ENCODE peak calls at places on chromosomes 11 and 22, in seven cellular contexts. I, M, B, U, J, N and T are unnamed samples.

GRCh38 chr11:124278261-124278660 is 22.1 kb downstream of the OR8G5 start:
- DNase-seq in U (peak; percentile 4), N (peak; percentile 53), I (no peak), J (no peak), M (no peak), B (no peak), T (no peak)

GRCh38 chr11:63563201-63564055 is at the start of gene PLAAT2:
- DNase-seq in N (no peak), J (no peak), I (no peak), M (no peak), B (peak; percentile 81), U (no peak), T (no peak)

GRCh38 chr11:73359930-73360742 is 16.1 kb upstream of the RELT start:
- DNase-seq in B (no peak), I (no peak), M (no peak), U (peak; percentile 57), J (peak; percentile 43), N (peak; percentile 55), T (peak; percentile 60)

GRCh38 chr11:119795231-119795630 is 66.2 kb upstream of the NECTIN1 start:
- DNase-seq in I (no peak), N (peak; percentile 77), J (peak; percentile 69), U (peak; percentile 68), M (peak; percentile 68), B (no peak), T (no peak)

GRCh38 chr22:43867839-43868652 is 5.7 kb upstream of the SULT4A1 start:
- DNase-seq in N (peak; percentile 76), M (peak; percentile 72), U (peak; percentile 67), I (no peak), B (no peak), J (peak; percentile 91), T (no peak)

GRCh38 chr22:30830907-30831306 is 136.2 kb downstream of the OSBP2 start:
- DNase-seq in N (peak; percentile 99), B (no peak), M (no peak), U (peak; percentile 91), I (no peak), J (no peak), T (no peak)

GRCh38 chr11:120634706-120635105 is 123.2 kb downstream of the GRIK4 start:
- DNase-seq in B (no peak), I (no peak), U (no peak), M (no peak), J (no peak), N (no peak), T (no peak)

GRCh38 chr11:12693485-12694181 is 19.4 kb downstream of the TEAD1 start:
- DNase-seq in B (peak; percentile 48), M (no peak), N (peak; percentile 98), J (peak; percentile 73), I (no peak), U (peak; percentile 96), T (no peak)

GRCh38 chr11:14041040-14041439 is 78.5 kb downstream of the SPON1 start:
- DNase-seq in N (no peak), J (no peak), U (peak; percentile 9), I (no peak), B (no peak), M (no peak), T (no peak)

GRCh38 chr11:57001674-57002401 is 13.1 kb downstream of the OR5AK2 start:
- DNase-seq in M (no peak), I (no peak), U (peak; percentile 14), N (peak; percentile 6), J (no peak), B (no peak), T (no peak)
- TF ChIP-seq CTCF in M (peak; percentile 75), I (no peak), U (peak; percentile 41), N (peak; percentile 31), J (peak; percentile 19), B (peak; percentile 36), T (no peak)

GRCh38 chr22:39316440-39317083 is 2.9 kb downstream of the RPL3 start:
- DNase-seq in B (peak; percentile 87), N (peak; percentile 94), M (no peak), I (peak; percentile 72), J (peak; percentile 91), U (peak; percentile 95), T (peak; percentile 67)
- TF ChIP-seq CTCF in B (peak; percentile 85), N (peak; percentile 96), M (peak; percentile 94), I (peak; percentile 75), J (peak; percentile 79), U (peak; percentile 93), T (peak; percentile 75)

GRCh38 chr11:61969391-61969758 is 1.9 kb upstream of the FTH1 start:
- DNase-seq in I (no peak), U (no peak), B (no peak), N (peak; percentile 17), M (no peak), J (no peak), T (no peak)

GRCh38 chr11:61972112-61972795 is 4.8 kb upstream of the FTH1 start:
- DNase-seq in J (no peak), I (no peak), U (peak; percentile 97), B (no peak), M (no peak), N (no peak), T (no peak)

GRCh38 chr11:61969838-61970452 is 2.5 kb upstream of the FTH1 start:
- DNase-seq in N (peak; percentile 93), J (no peak), B (no peak), M (no peak), I (no peak), U (peak; percentile 89), T (no peak)

GRCh38 chr11:61972796-61973602 is 5.6 kb upstream of the FTH1 start:
- DNase-seq in M (no peak), I (no peak), N (peak; percentile 97), U (no peak), B (peak; percentile 66), J (peak; percentile 67), T (peak; percentile 54)

GRCh38 chr11:61971177-61972111 is 4.0 kb upstream of the FTH1 start:
- DNase-seq in U (peak; percentile 100), I (peak; percentile 51), J (peak; percentile 97), M (peak; percentile 97), N (peak; percentile 100), B (peak; percentile 93), T (peak; percentile 74)
- TF ChIP-seq CTCF in U (no peak), I (no peak), J (no peak), M (no peak), N (no peak), B (no peak), T (no peak)

GRCh38 chr22:20175597-20175900 is 24.7 kb upstream of the CCDC188 start:
- DNase-seq in B (no peak), U (no peak), M (no peak), I (no peak), J (no peak), N (no peak), T (no peak)

GRCh38 chr22:20173246-20173645 is 22.4 kb upstream of the CCDC188 start:
- DNase-seq in I (no peak), U (no peak), M (no peak), J (no peak), B (no peak), N (no peak), T (no peak)

GRCh38 chr22:20176421-20177060 is 25.7 kb upstream of the CCDC188 start:
- DNase-seq in N (no peak), B (no peak), J (no peak), I (no peak), M (no peak), U (no peak), T (no peak)

GRCh38 chr22:20173720-20174119 is 22.9 kb upstream of the CCDC188 start:
- DNase-seq in B (no peak), U (no peak), N (no peak), J (peak; percentile 34), M (no peak), I (no peak), T (no peak)

DNA sequence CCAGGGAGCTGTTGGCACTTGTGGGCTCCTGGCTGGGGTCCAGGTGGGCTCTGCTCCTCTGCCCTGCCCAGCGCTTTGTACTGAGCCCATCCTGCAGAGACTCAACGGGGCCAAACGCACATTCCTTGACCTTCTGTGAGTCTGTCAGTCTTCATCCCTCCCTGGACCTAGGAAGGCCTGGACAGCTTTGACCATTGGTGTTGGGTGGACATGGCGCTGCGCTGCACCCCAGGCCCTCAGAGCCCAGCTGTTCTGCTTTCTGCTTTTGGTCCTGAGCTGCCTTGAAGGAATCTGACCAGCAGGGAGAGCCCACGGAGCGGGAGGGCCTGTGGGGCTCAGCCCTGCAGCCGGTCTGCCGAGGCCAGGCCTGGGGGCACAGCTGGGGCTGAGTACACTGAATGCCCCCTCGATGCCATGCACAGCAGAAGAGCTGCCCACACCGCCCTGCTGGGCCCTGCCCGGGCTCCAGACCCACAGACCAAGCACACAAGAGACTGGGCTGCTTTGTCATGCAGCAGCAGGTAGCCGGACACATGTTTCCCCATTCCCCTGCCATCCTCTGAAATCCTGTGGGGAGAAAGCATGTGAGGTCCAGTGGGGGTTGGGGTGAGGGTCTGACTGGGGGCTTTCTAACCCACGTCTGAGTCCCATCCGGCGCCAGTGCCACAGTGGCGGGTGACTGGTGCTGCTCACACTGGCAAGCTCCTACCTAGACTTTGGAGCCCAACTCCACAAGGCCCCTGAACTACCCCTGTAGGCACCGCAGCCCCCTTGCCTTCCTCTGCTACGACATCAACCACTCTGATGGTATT is 24.1 kb upstream of the CCDC188 start:
- DNase-seq in I (no peak), J (peak; percentile 38), N (peak; percentile 6), U (peak; percentile 13), B (peak; percentile 6), M (no peak), T (no peak)
- TF ChIP-seq CTCF in I (no peak), J (peak; percentile 35), N (peak; percentile 31), U (peak; percentile 23), B (no peak), M (peak; percentile 66), T (no peak)

GRCh38 chr11:45804806-45805304 is at the start of gene SLC35C1:
- DNase-seq in J (peak; percentile 99), M (peak; percentile 98), B (peak; percentile 97), I (peak; percentile 90), U (peak; percentile 96), N (peak; percentile 89), T (peak; percentile 99)
- TF ChIP-seq CTCF in J (no peak), M (peak; percentile 44), B (no peak), I (no peak), U (peak; percentile 1), N (peak; percentile 0), T (no peak)

DNA sequence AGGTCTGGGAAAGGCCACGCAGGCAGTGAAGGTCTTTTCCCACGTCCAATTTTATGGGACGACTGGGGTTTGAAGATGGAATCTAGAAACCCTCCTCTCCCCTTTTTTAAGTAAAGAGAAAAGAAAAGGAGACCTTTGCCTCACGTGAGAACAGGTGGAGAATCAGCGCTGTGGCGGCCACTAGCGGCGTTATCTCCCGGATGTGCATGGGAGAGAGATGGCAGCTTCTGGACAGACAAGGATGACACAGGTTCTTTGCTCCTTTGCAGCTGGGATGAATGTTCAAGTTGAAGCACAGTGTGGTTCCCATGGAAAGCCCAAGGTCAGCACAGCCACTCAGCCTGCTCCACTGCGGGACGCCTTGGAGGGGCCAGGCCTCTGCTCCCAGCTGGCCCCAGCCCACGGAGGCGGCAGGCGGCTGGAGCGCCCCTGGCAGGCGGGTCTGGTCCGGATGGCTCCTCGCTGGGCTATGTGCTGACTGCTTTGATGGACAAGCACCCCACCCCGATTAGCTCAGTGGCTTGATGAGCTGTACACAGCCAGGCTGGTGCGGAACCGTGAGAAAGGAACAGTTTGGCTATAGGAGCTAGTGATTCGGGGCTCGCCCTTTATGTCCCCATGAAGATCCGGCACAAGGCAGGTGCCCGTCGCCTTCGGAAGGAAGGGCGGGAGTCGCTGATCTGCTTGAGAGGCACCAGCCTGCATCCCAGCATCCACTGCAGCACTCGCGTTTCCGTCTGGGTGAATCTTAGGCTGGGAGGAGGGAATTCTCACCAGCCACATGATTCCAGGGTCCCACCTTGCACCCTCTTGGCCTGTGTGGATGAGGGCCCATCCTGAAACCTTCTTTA is 14.5 kb upstream of the BID start:
- DNase-seq in M (no peak), I (no peak), N (no peak), J (no peak), U (no peak), B (no peak), T (no peak)
- TF ChIP-seq CTCF in M (no peak), I (no peak), N (no peak), J (no peak), U (peak; percentile 4), B (no peak), T (no peak)